ENCODE peak calls at places on chromosomes 3 and 15, in ten cellular contexts. Q is mesendoderm, M is H9, D is SK-N-SH, A is fibroblast of lung, U is neuronal stem cell, T is IMR-90, W is mesenchymal stem cell, H is HCT116, C is DND-41. V is an unnamed sample.

GRCh38 chr15:83471307-83471866 is 24.2 kb downstream of the SH3GL3 start:
- DNase-seq in Q (no peak), M (no peak), D (no peak), A (no peak), U (no peak), T (no peak), W (no peak), H (no peak), C (no peak), V (no peak)

GRCh38 chr3:43689766-43690399 is 855 bp upstream of the ABHD5 start:
- DNase-seq in Q (no peak), M (no peak), D (no peak), A (no peak), U (no peak), T (no peak), W (no peak), H (no peak), C (no peak), V (no peak)

GRCh38 chr3:107432013-107432515 is 54.8 kb downstream of the CCDC54 start:
- DNase-seq in Q (peak; percentile 85), M (peak; percentile 25), D (peak; percentile 56), A (peak; percentile 31), U (no peak), T (peak; percentile 10), W (no peak), H (no peak), C (no peak), V (no peak)

GRCh38 chr15:70147178-70147760 is 49.6 kb upstream of the TLE3 start:
- DNase-seq in Q (no peak), M (no peak), D (no peak), A (no peak), U (no peak), T (no peak), W (no peak), H (no peak), C (no peak), V (no peak)

GRCh38 chr3:11924518-11924917 is 77.8 kb upstream of the TAMM41 start:
- DNase-seq in Q (no peak), M (no peak), D (no peak), A (no peak), U (no peak), T (no peak), W (no peak), H (no peak), C (no peak), V (no peak)

GRCh38 chr3:186097663-186098451 is 11.0 kb downstream of the ETV5 start:
- DNase-seq in Q (peak; percentile 96), M (peak; percentile 89), D (peak; percentile 84), A (peak; percentile 88), U (peak; percentile 96), T (peak; percentile 78), W (peak; percentile 87), H (peak; percentile 64), C (no peak), V (no peak)

GRCh38 chr3:114218006-114218405 is 19.4 kb downstream of the ZNF80 start:
- DNase-seq in Q (peak; percentile 45), M (no peak), D (no peak), A (no peak), U (no peak), T (no peak), W (no peak), H (no peak), C (no peak), V (no peak)

GRCh38 chr3:188187055-188187454 is 33.1 kb downstream of the LPP start:
- DNase-seq in Q (no peak), M (no peak), D (no peak), A (peak; percentile 57), U (no peak), T (no peak), W (no peak), H (no peak), C (no peak), V (no peak)

GRCh38 chr3:140816372-140816771 is 125.3 kb upstream of the SLC25A36 start:
- DNase-seq in Q (no peak), M (no peak), D (no peak), A (no peak), U (no peak), T (no peak), W (no peak), H (no peak), C (no peak), V (no peak)

GRCh38 chr3:146156060-146156459 is 4.9 kb downstream of the PLOD2 start:
- DNase-seq in Q (no peak), M (no peak), D (no peak), A (no peak), U (no peak), T (no peak), W (no peak), H (no peak), C (no peak), V (no peak)

GRCh38 chr3:123258811-123259420 is 57.2 kb downstream of the SEC22A start:
- DNase-seq in Q (no peak), M (no peak), D (peak; percentile 56), A (peak; percentile 78), U (no peak), T (peak; percentile 69), W (peak; percentile 68), H (peak; percentile 50), C (no peak), V (peak; percentile 58)

GRCh38 chr3:178967184-178967532 is 104.5 kb downstream of the ZMAT3 start:
- DNase-seq in Q (no peak), M (no peak), D (no peak), A (no peak), U (no peak), T (no peak), W (no peak), H (no peak), C (no peak), V (no peak)
- H3K9ac ChIP-seq in Q (no peak overlapping the region), M (no peak overlapping the region), D (no peak overlapping the region), A (no peak overlapping the region), U (no peak overlapping the region), T (no peak overlapping the region), W (peak overlapping the region; percentile 63), H (no peak overlapping the region), C (no peak overlapping the region), V (no peak overlapping the region)

GRCh38 chr3:152352559-152352958 is 83.8 kb downstream of the MBNL1 start:
- DNase-seq in Q (peak; percentile 36), M (no peak), D (no peak), A (no peak), U (no peak), T (no peak), W (peak; percentile 84), H (no peak), C (no peak), V (no peak)

GRCh38 chr3:152349397-152349796 is 80.7 kb downstream of the MBNL1 start:
- DNase-seq in Q (no peak), M (no peak), D (no peak), A (peak; percentile 41), U (no peak), T (peak; percentile 36), W (no peak), H (no peak), C (no peak), V (no peak)

GRCh38 chr3:152350764-152351163 is 82.0 kb downstream of the MBNL1 start:
- DNase-seq in Q (no peak), M (no peak), D (no peak), A (no peak), U (no peak), T (no peak), W (no peak), H (no peak), C (no peak), V (no peak)

GRCh38 chr3:152348436-152349177 is 79.9 kb downstream of the MBNL1 start:
- DNase-seq in Q (no peak), M (no peak), D (no peak), A (no peak), U (no peak), T (peak; percentile 45), W (no peak), H (no peak), C (no peak), V (no peak)

GRCh38 chr3:152350139-152350538 is 81.4 kb downstream of the MBNL1 start:
- DNase-seq in Q (peak; percentile 44), M (no peak), D (no peak), A (no peak), U (no peak), T (peak; percentile 33), W (no peak), H (no peak), C (no peak), V (no peak)
- H3K4me2 ChIP-seq in Q (no peak overlapping the region), M (no peak overlapping the region), D (peak overlapping the region; percentile 54), A (peak overlapping the region; percentile 15), U (no peak overlapping the region), T (no peak overlapping the region), W (no peak overlapping the region), H (peak overlapping the region; percentile 40), C (no peak overlapping the region), V (no peak overlapping the region)

DNA sequence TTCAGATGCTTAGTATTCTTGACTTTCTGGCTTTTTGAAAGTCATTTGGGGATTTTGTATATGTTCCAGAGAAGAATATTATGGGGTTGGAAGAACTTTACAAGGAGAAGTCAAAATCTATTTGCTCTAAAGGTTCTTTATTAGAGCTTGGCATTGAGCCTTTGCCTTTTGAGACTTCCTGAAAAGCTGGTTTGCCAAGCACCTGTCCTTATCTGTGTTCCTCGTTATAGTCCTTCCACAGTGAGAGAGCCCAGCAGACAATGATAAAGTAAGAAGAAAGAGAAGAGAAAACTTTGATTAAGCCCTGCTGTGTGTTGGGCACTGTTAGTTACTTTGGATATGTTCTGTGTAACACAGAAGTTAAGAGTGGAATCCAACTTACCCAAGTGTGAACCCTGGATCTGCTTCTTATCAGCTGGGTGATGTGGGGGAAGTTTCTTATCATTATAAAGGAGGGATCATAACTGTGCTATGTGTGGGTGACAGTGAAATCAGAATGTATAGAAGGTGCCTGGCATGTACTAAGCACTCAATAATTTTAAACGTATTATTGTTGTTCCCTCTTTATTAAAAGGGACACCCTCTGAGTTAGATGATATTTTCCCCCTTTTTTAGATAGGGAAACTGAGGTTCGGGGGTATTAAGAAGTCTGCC is 44.3 kb upstream of the POLR2M start:
- DNase-seq in Q (no peak), M (no peak), D (no peak), A (no peak), U (no peak), T (no peak), W (no peak), H (no peak), C (no peak), V (no peak)
- H3K9ac ChIP-seq in Q (no peak overlapping the region), M (no peak overlapping the region), D (no peak overlapping the region), A (no peak overlapping the region), U (no peak overlapping the region), T (no peak overlapping the region), W (no peak overlapping the region), H (no peak overlapping the region), C (no peak overlapping the region), V (no peak overlapping the region)

GRCh38 chr3:158420654-158421396 is 150.2 kb upstream of the MLF1 start:
- DNase-seq in Q (no peak), M (no peak), D (no peak), A (peak; percentile 35), U (no peak), T (peak; percentile 90), W (peak; percentile 58), H (no peak), C (no peak), V (peak; percentile 36)

GRCh38 chr3:158419820-158420653 is 151.0 kb upstream of the MLF1 start:
- DNase-seq in Q (no peak), M (no peak), D (no peak), A (no peak), U (no peak), T (no peak), W (no peak), H (no peak), C (no peak), V (peak; percentile 31)

DNA sequence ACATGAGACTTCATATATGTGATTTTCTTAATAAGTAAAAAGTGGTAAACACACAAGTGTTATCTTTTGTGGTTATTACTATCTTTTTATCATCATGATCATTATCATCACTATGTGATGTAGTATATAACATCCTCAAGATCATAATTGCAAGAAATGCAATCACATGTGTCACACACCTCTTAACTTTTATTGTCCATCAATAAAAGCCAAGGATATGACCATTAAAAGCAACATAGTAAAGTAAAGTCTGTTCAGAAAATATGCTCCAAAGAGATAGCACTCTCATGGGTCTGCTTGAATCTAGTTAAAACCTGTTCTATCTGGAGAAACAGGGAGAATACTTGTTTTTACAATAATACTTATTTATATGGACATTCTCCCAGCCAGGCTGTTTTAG is 153.0 kb upstream of the MLF1 start:
- DNase-seq in Q (no peak), M (no peak), D (no peak), A (no peak), U (no peak), T (no peak), W (no peak), H (no peak), C (no peak), V (no peak)
- H3K4me2 ChIP-seq in Q (no peak overlapping the region), M (no peak overlapping the region), D (no peak overlapping the region), A (no peak overlapping the region), U (no peak overlapping the region), T (no peak overlapping the region), W (no peak overlapping the region), H (no peak overlapping the region), C (no peak overlapping the region), V (no peak overlapping the region)